ENCODE peak calls at places on chromosomes 7 and 10, in four cellular contexts. K is GM23248, Q is astrocyte, T is PC-3. R is an unnamed sample.

GRCh38 chr7:6158424-6159096 is 113.9 kb downstream of the CYTH3 start:
- DNase-seq in K (no peak), Q (no peak), T (no peak), R (peak; percentile 83)

GRCh38 chr10:24723386-24723787 is 300 bp downstream of the ARHGAP21 start:
- DNase-seq in K (peak; percentile 74), Q (no peak), T (no peak), R (peak; percentile 88)

GRCh38 chr7:88042157-88042556 is 108.1 kb downstream of the ADAM22 start:
- DNase-seq in K (no peak), Q (no peak), T (no peak), R (no peak)

GRCh38 chr7:1919539-1920265 is 249.6 kb downstream of the ELFN1 start:
- DNase-seq in K (peak; percentile 28), Q (no peak), T (no peak), R (no peak)

GRCh38 chr7:34463830-34464229 is 194.2 kb upstream of the NPSR1 start:
- DNase-seq in K (peak; percentile 47), Q (no peak), T (peak; percentile 83), R (no peak)

GRCh38 chr10:52486840-52487611 is 172.9 kb downstream of the DKK1 start:
- DNase-seq in K (peak; percentile 89), Q (peak; percentile 91), T (peak; percentile 100), R (peak; percentile 82)

GRCh38 chr7:142739927-142740492 is 9.3 kb upstream of the PRSS1 start:
- DNase-seq in K (no peak), Q (no peak), T (peak; percentile 42), R (no peak)

GRCh38 chr10:129963076-129963830 is 821 bp downstream of the EBF3 start:
- DNase-seq in K (peak; percentile 77), Q (peak; percentile 11), T (no peak), R (peak; percentile 97)

GRCh38 chr7:44290250-44290616 is 35.2 kb downstream of the CAMK2B start:
- DNase-seq in K (no peak), Q (no peak), T (no peak), R (peak; percentile 65)

GRCh38 chr7:92717982-92718716 is 118.2 kb downstream of the CDK6 start:
- DNase-seq in K (peak; percentile 85), Q (peak; percentile 82), T (peak; percentile 70), R (peak; percentile 58)

GRCh38 chr10:100482834-100483185 is 20.0 kb downstream of the WNT8B start:
- DNase-seq in K (no peak), Q (no peak), T (no peak), R (no peak)

GRCh38 chr10:100483876-100484666 is 21.3 kb downstream of the WNT8B start:
- DNase-seq in K (no peak), Q (no peak), T (no peak), R (no peak)

GRCh38 chr10:100481462-100482081 is 18.8 kb downstream of the WNT8B start:
- DNase-seq in K (peak; percentile 86), Q (peak; percentile 62), T (peak; percentile 91), R (peak; percentile 92)

GRCh38 chr10:100480002-100480401 is 17.2 kb downstream of the WNT8B start:
- DNase-seq in K (no peak), Q (no peak), T (no peak), R (no peak)

GRCh38 chr10:100482181-100482833 is 19.5 kb downstream of the WNT8B start:
- DNase-seq in K (peak; percentile 80), Q (peak; percentile 48), T (peak; percentile 55), R (peak; percentile 94)
- H2AFZ ChIP-seq in K (peak overlapping the region; percentile 40), Q (peak overlapping the region; percentile 61), T (peak overlapping the region; percentile 86), R (peak overlapping the region; percentile 76)

GRCh38 chr7:81600608-81601007 is 169.2 kb downstream of the HGF start:
- DNase-seq in K (peak; percentile 16), Q (peak; percentile 99), T (peak; percentile 23), R (peak; percentile 76)
- H2AFZ ChIP-seq in K (no peak overlapping the region), Q (no peak overlapping the region), T (no peak overlapping the region), R (no peak overlapping the region)

DNA sequence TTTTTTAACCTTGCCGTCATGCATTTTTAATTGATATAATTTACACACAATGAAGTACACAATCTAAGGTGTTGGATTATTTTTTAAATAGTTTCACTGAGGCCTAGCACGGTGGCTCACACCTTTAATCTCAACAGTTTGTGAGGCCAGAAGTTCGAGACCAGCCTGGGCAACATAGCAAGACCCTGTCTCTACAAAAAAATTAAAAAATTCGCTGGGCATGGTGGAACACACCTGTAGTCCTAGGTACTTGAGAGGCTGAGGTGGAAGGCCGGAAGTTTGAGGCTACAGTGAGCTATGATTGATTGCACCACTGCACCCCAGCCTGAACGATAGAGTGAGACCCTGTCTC is 92.8 kb upstream of the OIT3 start:
- DNase-seq in K (no peak), Q (no peak), T (no peak), R (no peak)
- H2AFZ ChIP-seq in K (no peak overlapping the region), Q (no peak overlapping the region), T (no peak overlapping the region), R (no peak overlapping the region)

GRCh38 chr10:133276100-133276434 is 601 bp downstream of the ADAM8 start:
- DNase-seq in K (no peak), Q (no peak), T (no peak), R (peak; percentile 91)

GRCh38 chr10:133276435-133277201 is at the start of gene ADAM8:
- DNase-seq in K (peak; percentile 59), Q (no peak), T (peak; percentile 61), R (peak; percentile 95)

GRCh38 chr10:133277277-133277992 is 767 bp upstream of the ADAM8 start:
- DNase-seq in K (no peak), Q (no peak), T (no peak), R (peak; percentile 91)

GRCh38 chr10:133274751-133275682 is 1.7 kb downstream of the ADAM8 start:
- DNase-seq in K (peak; percentile 23), Q (no peak), T (peak; percentile 77), R (peak; percentile 90)

GRCh38 chr10:133275683-133276092 is 980 bp downstream of the ADAM8 start:
- DNase-seq in K (peak; percentile 21), Q (no peak), T (peak; percentile 41), R (peak; percentile 87)
- H2AFZ ChIP-seq in K (no peak overlapping the region), Q (no peak overlapping the region), T (no peak overlapping the region), R (no peak overlapping the region)

DNA sequence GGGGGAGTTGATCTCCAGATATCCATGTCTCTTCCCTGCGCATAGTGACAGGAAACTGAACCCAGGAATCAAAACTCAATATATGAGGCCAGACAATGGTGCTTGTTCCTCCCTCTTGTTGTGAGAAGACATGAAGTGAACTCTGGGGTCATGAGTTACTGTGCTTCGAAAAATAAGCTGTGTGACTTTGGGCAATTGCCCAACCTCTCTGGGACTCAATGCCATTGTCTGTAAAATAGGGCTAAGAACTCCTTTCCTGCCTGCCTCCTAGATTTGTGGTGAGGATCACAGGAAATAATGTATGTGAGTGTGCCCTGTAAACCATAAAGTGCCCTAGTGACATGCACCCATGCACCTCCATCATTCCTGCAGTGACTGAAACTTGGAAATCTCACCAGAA is 48.4 kb downstream of the SYPL1 start:
- DNase-seq in K (no peak), Q (no peak), T (no peak), R (no peak)
- H2AFZ ChIP-seq in K (no peak overlapping the region), Q (no peak overlapping the region), T (no peak overlapping the region), R (no peak overlapping the region)

GRCh38 chr10:86265236-86265876 is 101.2 kb downstream of the GRID1 start:
- DNase-seq in K (no peak), Q (no peak), T (no peak), R (no peak)

GRCh38 chr10:86267286-86268195 is 99.1 kb downstream of the GRID1 start:
- DNase-seq in K (no peak), Q (no peak), T (no peak), R (no peak)

GRCh38 chr10:86264481-86265231 is 101.9 kb downstream of the GRID1 start:
- DNase-seq in K (no peak), Q (no peak), T (no peak), R (peak; percentile 60)

GRCh38 chr10:86266446-86267242 is 100.0 kb downstream of the GRID1 start:
- DNase-seq in K (no peak), Q (no peak), T (no peak), R (peak; percentile 61)

GRCh38 chr10:86265877-86266259 is 100.7 kb downstream of the GRID1 start:
- DNase-seq in K (no peak), Q (no peak), T (no peak), R (no peak)
- H2AFZ ChIP-seq in K (no peak overlapping the region), Q (no peak overlapping the region), T (no peak overlapping the region), R (no peak overlapping the region)

DNA sequence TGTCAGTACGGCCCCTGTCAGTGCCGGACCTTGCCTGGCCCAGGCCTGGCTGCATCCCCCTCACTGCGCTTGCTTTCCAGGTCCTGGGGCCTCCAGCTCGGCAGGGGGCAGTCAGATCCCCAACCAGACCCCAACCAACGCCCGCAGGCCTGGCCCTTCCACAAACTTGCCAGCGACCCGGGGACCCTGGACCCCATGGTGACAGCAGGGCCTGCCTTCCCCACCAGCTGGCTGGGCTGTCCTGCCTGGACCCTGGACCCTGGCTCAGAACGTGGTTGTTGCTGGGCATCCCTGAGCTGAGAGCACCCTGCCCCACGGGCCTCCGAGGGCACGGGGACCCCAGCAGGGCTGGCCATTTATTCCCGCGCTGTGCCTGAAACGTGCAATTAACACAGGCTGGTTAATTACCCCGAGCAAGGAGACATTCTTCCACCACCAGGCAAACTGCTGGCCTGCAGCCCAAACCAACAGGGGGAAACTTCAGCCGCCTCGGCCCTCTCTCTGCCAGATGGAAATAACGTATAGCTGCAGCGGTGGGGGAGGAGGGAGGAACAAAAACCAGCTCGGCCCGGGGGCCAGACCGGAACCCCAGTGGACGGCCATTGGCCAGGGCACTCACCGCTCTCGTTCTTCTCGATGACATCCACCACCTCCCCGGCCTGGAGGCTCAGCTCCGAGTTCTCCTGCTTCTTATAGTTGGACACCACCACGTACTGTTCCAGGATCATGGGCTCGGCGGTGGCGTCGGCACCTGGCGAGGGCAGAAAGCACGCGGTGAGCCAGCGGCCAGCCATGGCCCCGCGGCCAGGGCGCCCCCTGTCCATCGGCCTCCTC is 167.1 kb downstream of the NEURL1 start:
- DNase-seq in K (peak; percentile 74), Q (no peak), T (no peak), R (peak; percentile 95)
- H2AFZ ChIP-seq in K (no peak overlapping the region), Q (peak overlapping the region; percentile 85), T (no peak overlapping the region), R (peak overlapping the region; percentile 61)

DNA sequence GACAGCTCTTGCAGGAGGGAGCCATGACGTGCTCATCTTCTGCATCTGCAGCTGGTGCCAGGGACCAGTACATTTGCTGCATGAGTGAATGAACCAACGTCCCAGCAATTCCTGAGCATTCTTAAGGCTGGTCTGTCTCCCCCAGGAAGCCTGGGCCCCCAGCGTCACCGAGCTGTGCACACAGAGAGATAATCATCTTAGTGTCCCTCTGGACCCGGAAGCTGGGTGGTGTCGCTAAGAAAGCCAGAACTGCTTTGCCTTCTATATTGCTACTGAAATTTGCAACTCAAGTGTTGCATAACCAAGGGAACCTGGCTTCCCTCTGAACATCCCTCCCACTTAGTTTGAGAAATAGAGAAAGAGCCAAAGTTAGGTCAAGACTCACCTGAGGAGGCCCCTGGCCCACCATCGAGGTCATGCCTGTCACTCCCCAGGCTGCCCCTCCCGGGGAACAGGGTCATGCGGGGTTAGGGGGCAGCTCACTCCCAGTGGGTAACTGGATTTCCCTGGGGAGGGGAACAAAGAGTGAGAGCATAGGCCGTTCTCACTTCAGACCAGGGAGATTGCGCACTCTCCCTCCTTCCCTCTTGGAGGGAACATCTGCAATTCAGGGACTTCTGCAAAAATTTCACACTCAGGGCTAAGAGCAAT is 221.6 kb downstream of the ARHGAP12 start:
- DNase-seq in K (peak; percentile 49), Q (no peak), T (no peak), R (no peak)
- H2AFZ ChIP-seq in K (peak overlapping the region; percentile 63), Q (peak overlapping the region; percentile 73), T (peak overlapping the region; percentile 72), R (peak overlapping the region; percentile 86)

GRCh38 chr10:78891741-78892140 is 177.0 kb upstream of the ZMIZ1 start:
- DNase-seq in K (no peak), Q (no peak), T (no peak), R (no peak)
- H2AFZ ChIP-seq in K (no peak overlapping the region), Q (no peak overlapping the region), T (no peak overlapping the region), R (no peak overlapping the region)

GRCh38 chr10:27742926-27743735 is 2.5 kb downstream of the MKX start:
- DNase-seq in K (peak; percentile 71), Q (no peak), T (peak; percentile 23), R (peak; percentile 87)
- H2AFZ ChIP-seq in K (peak overlapping the region; percentile 80), Q (peak overlapping the region; percentile 89), T (peak overlapping the region; percentile 91), R (peak overlapping the region; percentile 71)

R was measured in osteoblast.